ENCODE peak calls at places on chromosomes 4 and X, in eight cellular contexts. N is stimulated activated naive CD4-positive, alpha-beta T cell treated with Interleukin-2 at 50 U/mL for 16 hours; A is GM23248; U is CD4-positive, alpha-beta T cell; P is HT-29; E is AG10803; Q is occipital lobe; V is kidney epithelial cell. O is an unnamed sample.

GRCh38 chr4:24537025-24537424 is 47.3 kb downstream of the DHX15 start:
- DNase-seq in N (no peak), A (no peak), U (no peak), P (no peak), E (no peak), Q (no peak), V (no peak), O (no peak)

GRCh38 chrX:100731441-100732281 is at the start of gene SYTL4:
- DNase-seq in N (no peak), A (peak), U (no peak), P (peak), E (no peak), Q (no peak), V (no peak), O (peak)

GRCh38 chr4:109996531-109996930 is 83.8 kb downstream of the EGF start:
- DNase-seq in N (no peak), A (no peak), U (no peak), P (no peak), E (no peak), Q (no peak), V (no peak), O (no peak)

GRCh38 chr4:152073738-152074137 is 312.9 kb upstream of the GATB start:
- DNase-seq in N (no peak), A (peak), U (no peak), P (no peak), E (peak), Q (peak), V (no peak), O (peak)

GRCh38 chrX:129996120-129996519 is 13.7 kb downstream of the BCORL1 start:
- DNase-seq in N (no peak), A (peak), U (no peak), P (no peak), E (peak), Q (no peak), V (no peak), O (no peak)

GRCh38 chrX:57655065-57655464 is 25.0 kb downstream of the NLRP2B start:
- DNase-seq in N (no peak), A (no peak), U (no peak), P (no peak), E (no peak), Q (no peak), V (no peak), O (peak)

GRCh38 chr4:83124079-83124780 is 9.7 kb upstream of the PLAC8 start:
- DNase-seq in N (no peak), A (no peak), U (no peak), P (no peak), E (no peak), Q (no peak), V (no peak), O (peak)

GRCh38 chr4:157702821-157703220 is 470.0 kb downstream of the GASK1B start:
- DNase-seq in N (no peak), A (no peak), U (no peak), P (no peak), E (no peak), Q (no peak), V (no peak), O (peak)